ENCODE peak calls at places on chromosome X, in six cellular contexts. One of them, this sample, is unnamed.
A peak's percentile ranks its signal among the peaks of the same experiment; 100 is the strongest.

GRCh38 chrX:107135076-107135964 is 16.7 kb upstream of the RBM41 start:
- DNase-seq in T-helper 1 cell: no peak
- DNase-seq in endodermal cell: no peak
- DNase-seq in activated naive CD4-positive, alpha-beta T cell treated with anti-CD3 and anti-CD28 coated beads, Interleukin-2, amount 50 U/mL, for 72 hours: no peak
- DNase-seq in ovary: no peak
- DNase-seq in ureter: no peak
- DNase-seq in this sample: no peak

GRCh38 chrX:72105436-72105835 is 26.3 kb downstream of the RTL5 start:
- DNase-seq in T-helper 1 cell: peak; percentile 56
- DNase-seq in endodermal cell: no peak
- DNase-seq in activated naive CD4-positive, alpha-beta T cell treated with anti-CD3 and anti-CD28 coated beads, Interleukin-2, amount 50 U/mL, for 72 hours: peak; percentile 11
- DNase-seq in ovary: no peak
- DNase-seq in ureter: no peak
- DNase-seq in this sample: no peak

GRCh38 chrX:20252392-20253231 is 14.1 kb downstream of the RPS6KA3 start:
- DNase-seq in T-helper 1 cell: peak; percentile 56
- DNase-seq in endodermal cell: peak; percentile 90
- DNase-seq in activated naive CD4-positive, alpha-beta T cell treated with anti-CD3 and anti-CD28 coated beads, Interleukin-2, amount 50 U/mL, for 72 hours: peak; percentile 67
- DNase-seq in ovary: no peak
- DNase-seq in ureter: peak; percentile 53
- DNase-seq in this sample: peak; percentile 59

GRCh38 chrX:2508648-2509335 is 8.0 kb upstream of the DHRSX start:
- DNase-seq in T-helper 1 cell: no peak
- DNase-seq in endodermal cell: no peak
- DNase-seq in activated naive CD4-positive, alpha-beta T cell treated with anti-CD3 and anti-CD28 coated beads, Interleukin-2, amount 50 U/mL, for 72 hours: no peak
- DNase-seq in ovary: no peak
- DNase-seq in ureter: no peak
- DNase-seq in this sample: no peak

GRCh38 chrX:85084770-85085393 is 81.2 kb downstream of the APOOL start:
- DNase-seq in T-helper 1 cell: no peak
- DNase-seq in endodermal cell: peak; percentile 54
- DNase-seq in activated naive CD4-positive, alpha-beta T cell treated with anti-CD3 and anti-CD28 coated beads, Interleukin-2, amount 50 U/mL, for 72 hours: peak; percentile 3
- DNase-seq in ovary: no peak
- DNase-seq in ureter: no peak
- DNase-seq in this sample: peak; percentile 1

GRCh38 chrX:134782796-134783195 is 124.5 kb upstream of the PLAC1 start:
- DNase-seq in T-helper 1 cell: no peak
- DNase-seq in endodermal cell: no peak
- DNase-seq in activated naive CD4-positive, alpha-beta T cell treated with anti-CD3 and anti-CD28 coated beads, Interleukin-2, amount 50 U/mL, for 72 hours: no peak
- DNase-seq in ovary: no peak
- DNase-seq in ureter: no peak
- DNase-seq in this sample: no peak

GRCh38 chrX:67607436-67607835 is 63.6 kb downstream of the AR start:
- DNase-seq in T-helper 1 cell: no peak
- DNase-seq in endodermal cell: no peak
- DNase-seq in activated naive CD4-positive, alpha-beta T cell treated with anti-CD3 and anti-CD28 coated beads, Interleukin-2, amount 50 U/mL, for 72 hours: no peak
- DNase-seq in ovary: no peak
- DNase-seq in ureter: no peak
- DNase-seq in this sample: no peak

GRCh38 chrX:130728208-130728607 is 174.8 kb downstream of the ENOX2 start:
- DNase-seq in T-helper 1 cell: no peak
- DNase-seq in endodermal cell: no peak
- DNase-seq in activated naive CD4-positive, alpha-beta T cell treated with anti-CD3 and anti-CD28 coated beads, Interleukin-2, amount 50 U/mL, for 72 hours: no peak
- DNase-seq in ovary: no peak
- DNase-seq in ureter: no peak
- DNase-seq in this sample: no peak

GRCh38 chrX:141947350-141947749 is 43.7 kb downstream of the MAGEC1 start:
- DNase-seq in T-helper 1 cell: no peak
- DNase-seq in endodermal cell: no peak
- DNase-seq in activated naive CD4-positive, alpha-beta T cell treated with anti-CD3 and anti-CD28 coated beads, Interleukin-2, amount 50 U/mL, for 72 hours: no peak
- DNase-seq in ovary: no peak
- DNase-seq in ureter: no peak
- DNase-seq in this sample: no peak